ENCODE peak calls at places on chromosome 10, in eight cellular contexts. U, B, G, I, Y, S, C and L are unnamed samples.

GRCh38 chr10:11513727-11514126 is 97.7 kb downstream of the USP6NL start:
- DNase-seq in B (no peak), S (no peak), U (no peak), I (no peak), G (no peak), C (no peak), Y (no peak), L (no peak)

GRCh38 chr10:93604145-93604544 is 3.1 kb upstream of the RBP4 start:
- DNase-seq in I (no peak), Y (no peak), U (no peak), B (no peak), C (no peak), G (peak), S (no peak), L (no peak)

GRCh38 chr10:45566415-45566814 is 106.2 kb downstream of the ZFAND4 start:
- DNase-seq in B (no peak), I (no peak), Y (no peak), G (no peak), C (no peak), U (no peak), S (no peak), L (no peak)

GRCh38 chr10:126049741-126050140 is 153.4 kb downstream of the FANK1 start:
- DNase-seq in Y (no peak), C (peak), S (peak), G (no peak), U (peak), I (no peak), B (no peak), L (no peak)

GRCh38 chr10:110415809-110416208 is 81.9 kb upstream of the DUSP5 start:
- DNase-seq in G (no peak), S (no peak), C (peak), Y (no peak), I (no peak), U (no peak), B (no peak), L (peak)

GRCh38 chr10:69481280-69481679 is 30.0 kb downstream of the TSPAN15 start:
- DNase-seq in B (no peak), G (no peak), S (no peak), Y (no peak), U (no peak), I (peak), C (peak), L (peak)

GRCh38 chr10:8133146-8133545 is 78.7 kb downstream of the GATA3 start:
- DNase-seq in B (peak), C (no peak), S (no peak), G (no peak), U (no peak), I (no peak), Y (no peak), L (no peak)

GRCh38 chr10:73886085-73886529 is 11.8 kb upstream of the CAMK2G start:
- DNase-seq in C (peak), U (peak), G (peak), Y (peak), I (peak), S (peak), B (peak), L (peak)

GRCh38 chr10:93079663-93080349 is 6.1 kb downstream of the CYP26A1 start:
- DNase-seq in G (no peak), Y (no peak), C (no peak), U (no peak), B (no peak), I (no peak), S (no peak), L (no peak)

GRCh38 chr10:3090388-3090787 is 23.0 kb downstream of the PFKP start:
- DNase-seq in C (no peak), U (no peak), S (no peak), Y (no peak), B (no peak), G (no peak), I (no peak), L (no peak)

GRCh38 chr10:667602-668143 is 21.8 kb downstream of the DIP2C start:
- DNase-seq in C (no peak), I (no peak), U (no peak), B (no peak), G (no peak), S (no peak), Y (no peak), L (no peak)

GRCh38 chr10:21719502-21719901 is 185.5 kb downstream of the MLLT10 start:
- DNase-seq in C (no peak), I (no peak), B (no peak), S (no peak), U (no peak), G (no peak), Y (no peak), L (no peak)

GRCh38 chr10:43192824-43193223 is 54.6 kb downstream of the CSGALNACT2 start:
- DNase-seq in G (no peak), Y (no peak), B (no peak), C (no peak), U (no peak), S (peak), I (no peak), L (no peak)

GRCh38 chr10:100568937-100569336 is 33.2 kb downstream of the HIF1AN start:
- DNase-seq in U (no peak), B (no peak), S (no peak), I (no peak), Y (no peak), C (no peak), G (no peak), L (no peak)

GRCh38 chr10:94183666-94184264 is 179.0 kb downstream of the NOC3L start:
- DNase-seq in U (no peak), S (peak), I (no peak), B (no peak), G (no peak), C (no peak), Y (no peak), L (no peak)

GRCh38 chr10:88281592-88282268 is 301.4 kb downstream of the RNLS start:
- DNase-seq in G (peak), U (no peak), Y (no peak), S (peak), I (peak), C (peak), B (no peak), L (peak)

GRCh38 chr10:99920901-99921300 is 88.8 kb downstream of the DNMBP start:
- DNase-seq in I (no peak), B (no peak), C (no peak), S (no peak), U (no peak), Y (peak), G (no peak), L (no peak)

GRCh38 chr10:100741386-100742066 is 3.9 kb upstream of the PAX2 start:
- DNase-seq in G (no peak), B (no peak), Y (no peak), S (no peak), U (no peak), C (no peak), I (no peak), L (no peak)

GRCh38 chr10:113268186-113268585 is 284.7 kb upstream of the HABP2 start:
- DNase-seq in G (no peak), Y (no peak), S (peak), I (no peak), U (no peak), C (no peak), B (no peak), L (no peak)